ENCODE peak calls at places on chromosomes 11 and 22, in nine cellular contexts. H is fibroblast of lung, Q is GM12865, X is left ventricle myocardium inferior, U is fibroblast of pulmonary artery, M is colonic mucosa, J is cardiac fibroblast, G is psoas muscle, T is prostate gland. C is an unnamed sample.

GRCh38 chr22:17370036-17370765 is 941 bp downstream of the CECR2 start:
- DNase-seq in H (no peak), J (no peak), T (no peak), X (peak), M (no peak), U (no peak), Q (no peak), G (peak), C (no peak)

GRCh38 chr11:2562181-2562581 is 117.4 kb downstream of the KCNQ1 start:
- DNase-seq in T (no peak), X (peak), Q (no peak), M (no peak), U (no peak), H (no peak), G (peak), J (no peak), C (peak)

GRCh38 chr11:94776351-94777321 is 8.5 kb downstream of the AMOTL1 start:
- DNase-seq in M (no peak), G (peak), T (peak), Q (no peak), H (peak), U (peak), J (peak), X (no peak), C (peak)

GRCh38 chr11:26286472-26287066 is 45.4 kb upstream of the ANO3 start:
- DNase-seq in U (peak), H (peak), T (no peak), X (no peak), M (no peak), G (no peak), Q (peak), J (peak), C (no peak)

GRCh38 chr11:44774131-44774530 is 47.4 kb downstream of the TSPAN18 start:
- DNase-seq in J (no peak), G (peak), T (no peak), M (no peak), Q (no peak), H (no peak), U (no peak), X (peak), C (no peak)

GRCh38 chr11:68002943-68003845 is 703 bp downstream of the UNC93B1 start:
- DNase-seq in Q (peak), T (no peak), H (no peak), M (peak), G (no peak), X (no peak), U (no peak), J (no peak), C (no peak)

GRCh38 chr11:101759771-101760450 is 154.9 kb upstream of the CEP126 start:
- DNase-seq in H (no peak), X (no peak), G (no peak), M (no peak), T (no peak), J (no peak), U (peak), Q (no peak), C (no peak)

GRCh38 chr11:69912911-69913451 is 93.8 kb upstream of the FGF3 start:
- DNase-seq in X (no peak), G (no peak), H (no peak), J (no peak), Q (peak), U (no peak), T (no peak), M (no peak), C (no peak)

GRCh38 chr22:43400449-43400848 is 11.4 kb upstream of the MPPED1 start:
- DNase-seq in T (no peak), U (no peak), M (no peak), G (no peak), Q (no peak), X (peak), J (no peak), H (no peak), C (no peak)

GRCh38 chr11:47466701-47467250 is 17.8 kb upstream of the RAPSN start:
- DNase-seq in J (peak), M (peak), X (peak), Q (no peak), T (no peak), G (peak), H (peak), U (peak), C (no peak)

GRCh38 chr11:23856654-23857053 is 640.2 kb upstream of the LUZP2 start:
- DNase-seq in J (peak), U (peak), T (no peak), H (no peak), X (no peak), M (no peak), G (no peak), Q (no peak), C (peak)

GRCh38 chr11:6705905-6706535 is 22.9 kb upstream of the MRPL17 start:
- DNase-seq in U (peak), G (no peak), M (peak), H (peak), T (peak), X (no peak), Q (peak), J (peak), C (peak)

GRCh38 chr22:36546092-36546804 is 17.3 kb upstream of the EIF3D start:
- DNase-seq in H (peak), T (peak), U (peak), X (peak), J (peak), Q (peak), M (no peak), G (peak), C (no peak)

GRCh38 chr11:131957891-131958290 is 587.5 kb downstream of the NTM start:
- DNase-seq in J (no peak), U (no peak), X (no peak), G (no peak), H (no peak), Q (no peak), T (no peak), M (no peak), C (no peak)

GRCh38 chr22:19930537-19931486 is 10.8 kb upstream of the COMT start:
- DNase-seq in J (no peak), M (no peak), H (no peak), G (no peak), X (no peak), Q (no peak), T (no peak), U (no peak), C (no peak)

GRCh38 chr11:123451183-123451907 is 21.3 kb downstream of the GRAMD1B start:
- DNase-seq in G (no peak), X (no peak), M (no peak), H (no peak), U (peak), T (no peak), Q (peak), J (no peak), C (no peak)

GRCh38 chr11:103998826-103999390 is 37.5 kb upstream of the DDI1 start:
- DNase-seq in X (no peak), J (no peak), H (no peak), G (no peak), T (no peak), M (no peak), U (no peak), Q (no peak), C (no peak)

GRCh38 chr11:104005234-104005855 is 31.1 kb upstream of the DDI1 start:
- DNase-seq in T (no peak), X (no peak), G (no peak), M (no peak), Q (no peak), H (peak), J (peak), U (peak), C (no peak)

GRCh38 chr11:104000798-104001197 is 35.6 kb upstream of the DDI1 start:
- DNase-seq in M (no peak), G (no peak), H (peak), T (no peak), X (no peak), Q (no peak), U (peak), J (peak), C (no peak)

GRCh38 chr11:104003491-104003890 is 32.9 kb upstream of the DDI1 start:
- DNase-seq in X (no peak), H (peak), T (no peak), M (no peak), U (peak), Q (no peak), J (peak), G (no peak), C (no peak)

DNA sequence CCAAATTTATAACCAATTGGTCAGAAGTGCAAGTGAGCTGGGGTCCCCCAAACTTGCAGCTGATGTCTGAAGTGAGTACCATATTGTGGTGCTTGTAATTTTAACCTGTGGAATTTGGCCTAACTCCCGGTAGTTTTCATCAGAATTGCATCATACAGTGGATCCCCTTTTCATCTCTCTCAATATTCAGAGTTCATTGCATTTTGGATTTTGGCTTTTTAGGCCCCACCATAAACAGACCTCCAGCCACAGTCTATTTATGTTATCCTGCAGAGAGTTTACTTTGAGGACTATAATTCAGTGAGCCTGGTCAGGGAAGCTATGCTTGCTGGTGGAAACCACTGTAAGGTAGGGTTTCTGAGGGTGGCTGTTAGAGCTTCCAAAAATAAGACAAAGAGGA is 35.0 kb upstream of the DDI1 start:
- DNase-seq in H (peak), J (peak), G (no peak), X (no peak), M (no peak), T (no peak), U (peak), Q (no peak), C (no peak)
- H3K4me3 ChIP-seq in H (no peak), J (no peak), G (no peak), X (no peak), M (no peak), T (no peak), U (no peak), Q (no peak), C (no peak)

DNA sequence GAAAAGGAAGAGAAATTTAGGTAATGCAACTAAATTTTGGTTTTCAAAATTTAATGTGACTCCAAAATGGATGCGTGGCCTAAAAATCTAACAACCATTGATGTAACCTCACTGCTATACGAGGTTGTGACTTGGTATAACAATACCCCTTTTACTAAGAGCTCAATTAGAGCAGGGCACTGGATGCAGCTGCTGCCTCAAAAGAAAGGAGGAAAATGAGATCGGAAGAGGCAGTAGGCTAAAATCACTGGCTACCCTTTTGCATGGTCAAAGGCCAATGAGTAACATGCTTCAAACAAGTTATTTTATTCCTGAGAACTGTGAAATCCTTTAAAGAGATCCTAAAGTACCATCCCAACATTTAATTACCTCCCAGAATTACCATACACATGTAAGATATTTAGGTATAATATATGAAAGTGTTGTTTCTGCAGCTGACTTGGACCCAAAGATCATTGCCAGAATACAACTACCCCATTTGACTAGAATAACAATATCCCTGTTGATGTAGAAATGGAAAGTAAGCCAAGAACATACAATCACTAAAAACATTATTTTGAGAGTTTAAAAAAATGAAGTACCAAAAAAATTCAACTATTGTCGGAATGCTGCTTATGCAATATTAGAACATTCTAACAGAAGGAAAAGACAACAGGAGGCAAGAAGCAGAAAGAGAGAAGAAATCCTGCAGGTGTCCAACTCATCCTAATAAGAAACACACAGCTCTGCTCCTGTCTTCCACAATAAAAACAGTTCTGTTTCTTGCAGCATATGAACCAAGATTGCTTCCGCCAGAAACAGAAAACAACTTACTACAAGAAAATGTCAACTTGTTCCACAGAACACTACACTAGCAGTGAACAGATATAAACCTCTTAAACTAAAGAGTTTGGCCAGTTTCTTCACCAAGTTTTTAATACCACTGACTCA is 15.0 kb downstream of the SIK3 start:
- DNase-seq in H (no peak), J (peak), M (no peak), X (no peak), U (peak), G (no peak), Q (no peak), T (no peak), C (no peak)
- H3K4me3 ChIP-seq in H (no peak), J (no peak), M (no peak), X (no peak), U (no peak), G (no peak), Q (no peak), T (no peak), C (no peak)

GRCh38 chr11:59115556-59115955 is 8.5 kb downstream of the FAM111B start:
- DNase-seq in Q (no peak), J (no peak), H (no peak), G (no peak), X (no peak), T (no peak), U (no peak), M (no peak), C (no peak)
- H3K4me3 ChIP-seq in Q (no peak), J (no peak), H (no peak), G (no peak), X (no peak), T (no peak), U (no peak), M (no peak), C (no peak)

DNA sequence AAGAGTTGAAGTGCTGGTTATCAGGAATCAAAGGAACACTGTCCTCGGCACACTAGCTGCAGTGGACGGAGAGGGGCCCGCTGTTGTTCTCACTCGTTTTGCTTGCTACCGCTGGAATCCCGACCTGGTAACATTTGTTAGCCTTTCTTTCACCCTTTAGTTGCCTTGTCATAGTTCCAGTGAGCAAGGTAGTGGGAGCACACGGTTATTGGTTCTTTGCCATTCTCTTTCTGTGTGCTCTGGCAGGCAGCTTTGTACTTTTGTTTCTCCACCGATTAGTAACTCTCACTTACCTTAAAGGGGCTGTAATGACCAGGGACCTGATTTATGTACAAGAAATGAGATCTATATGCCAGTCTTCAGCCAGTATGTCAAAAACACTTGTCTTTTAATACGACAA is 1.8 kb downstream of the DEPDC7 start:
- DNase-seq in T (no peak), M (no peak), J (no peak), U (no peak), Q (no peak), X (no peak), G (no peak), H (no peak), C (no peak)
- H3K4me3 ChIP-seq in T (no peak), M (no peak), J (no peak), U (no peak), Q (no peak), X (no peak), G (peak), H (no peak), C (no peak)

GRCh38 chr22:27798526-27799333 is 2.8 kb downstream of the MN1 start:
- DNase-seq in J (peak), M (no peak), U (peak), X (no peak), G (no peak), Q (no peak), T (no peak), H (peak), C (no peak)
- H3K4me3 ChIP-seq in J (peak), M (no peak), U (no peak), X (peak), G (peak), Q (no peak), T (no peak), H (no peak), C (no peak)

DNA sequence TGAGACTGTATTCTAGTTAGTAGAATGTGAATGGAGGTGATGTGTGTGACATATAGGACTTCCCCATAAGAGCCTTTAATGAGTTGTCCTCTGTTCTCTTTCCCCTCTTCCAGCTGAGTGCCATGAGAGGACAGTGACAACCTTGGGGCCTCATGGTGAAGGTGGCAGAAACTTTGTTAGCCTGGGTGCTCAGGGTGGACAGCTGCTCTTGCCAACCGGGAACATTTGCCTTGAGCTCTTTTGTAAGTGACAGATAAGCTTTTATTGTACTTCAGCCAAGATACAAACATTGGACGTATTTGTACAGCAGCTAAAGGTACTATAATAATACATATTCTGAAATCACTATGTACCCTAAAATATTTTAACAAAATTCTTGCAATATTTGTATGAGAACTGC is 33.0 kb upstream of the PLET1 start:
- DNase-seq in T (no peak), U (peak), J (peak), X (peak), Q (no peak), G (no peak), M (no peak), H (no peak), C (no peak)
- H3K4me3 ChIP-seq in T (no peak), U (no peak), J (no peak), X (no peak), Q (no peak), G (no peak), M (no peak), H (no peak), C (no peak)

GRCh38 chr22:33865248-33865647 is 55.0 kb downstream of the LARGE1 start:
- DNase-seq in X (no peak), T (no peak), Q (no peak), G (no peak), H (no peak), U (no peak), M (no peak), J (no peak), C (no peak)

GRCh38 chr22:33864723-33865130 is 55.5 kb downstream of the LARGE1 start:
- DNase-seq in U (peak), T (no peak), J (peak), Q (peak), G (no peak), H (no peak), X (peak), M (no peak), C (no peak)

GRCh38 chr22:33866521-33866920 is 53.8 kb downstream of the LARGE1 start:
- DNase-seq in X (no peak), H (no peak), U (no peak), J (no peak), T (no peak), G (no peak), M (no peak), Q (no peak), C (no peak)

GRCh38 chr22:33865996-33866395 is 54.3 kb downstream of the LARGE1 start:
- DNase-seq in T (no peak), H (no peak), M (no peak), U (no peak), X (no peak), J (no peak), G (no peak), Q (no peak), C (no peak)

GRCh38 chr22:33867118-33867863 is 53.0 kb downstream of the LARGE1 start:
- DNase-seq in M (peak), J (peak), H (peak), U (peak), G (no peak), T (no peak), X (no peak), Q (no peak), C (no peak)
- H3K4me3 ChIP-seq in M (no peak), J (no peak), H (no peak), U (no peak), G (no peak), T (no peak), X (peak), Q (no peak), C (no peak)

DNA sequence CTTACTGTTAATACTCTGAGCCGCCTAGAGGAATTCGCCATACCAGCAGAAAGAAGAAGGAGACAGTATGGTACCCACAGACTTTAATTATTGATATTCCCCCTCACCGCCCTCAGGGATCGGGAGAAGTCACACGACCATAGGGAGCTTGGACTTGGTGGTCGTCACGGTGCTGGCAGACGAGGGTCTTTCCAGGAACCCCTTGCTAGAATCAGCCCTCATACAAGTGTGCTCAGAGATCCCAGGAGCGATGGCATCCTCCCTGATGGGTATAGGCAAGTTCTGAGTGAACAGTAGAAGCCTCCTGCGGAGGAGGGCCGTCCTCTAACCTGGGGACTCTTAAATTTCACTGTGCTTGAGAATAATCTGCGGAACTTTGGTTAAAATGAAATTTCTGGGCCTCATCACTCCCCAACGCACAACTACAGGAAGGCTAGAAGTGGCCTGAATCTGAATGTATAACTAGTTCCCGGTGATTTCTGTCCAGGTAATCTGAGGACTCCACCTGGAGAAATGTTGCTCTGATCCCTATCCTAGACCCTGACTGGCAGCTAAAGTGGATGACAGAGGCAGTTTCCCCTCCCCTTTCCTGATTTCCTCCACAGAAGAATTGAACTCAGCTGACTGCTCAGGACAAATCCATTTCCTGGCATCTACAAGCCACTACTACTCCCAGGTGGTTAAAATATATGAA is 4.5 kb downstream of the VSIG2 start:
- DNase-seq in T (no peak), X (no peak), G (no peak), H (no peak), U (no peak), M (no peak), Q (no peak), J (no peak), C (no peak)
- H3K4me3 ChIP-seq in T (peak), X (peak), G (peak), H (no peak), U (no peak), M (no peak), Q (no peak), J (no peak), C (no peak)

C was measured in skeletal muscle cell.